ENCODE peak calls at places on chromosome 18, in eight cellular contexts. H is small intestine, D is tibial artery, N is brain microvascular endothelial cell, V is cardiac muscle cell, J is thoracic aorta, S is ovary, L is colonic mucosa. Y is an unnamed sample.
A peak's percentile ranks its signal among the peaks of the same experiment; 100 is the strongest.

GRCh38 chr18:26436176-26437031 is 111.9 kb downstream of the KCTD1 start:
- DNase-seq in N (peak; percentile 68), D (no peak), H (no peak), V (peak; percentile 80), J (no peak), L (no peak), S (no peak), Y (no peak)

GRCh38 chr18:9117980-9118841 is 15.7 kb downstream of the NDUFV2 start:
- DNase-seq in H (no peak), N (no peak), J (no peak), L (no peak), S (no peak), V (peak; percentile 54), D (no peak), Y (no peak)

GRCh38 chr18:48915621-48916425 is 34.9 kb downstream of the SMAD7 start:
- DNase-seq in H (no peak), N (no peak), L (no peak), V (no peak), J (no peak), S (peak; percentile 7), D (peak; percentile 58), Y (no peak)

GRCh38 chr18:63888473-63889190 is 1.1 kb downstream of the SERPINB2 start:
- DNase-seq in H (no peak), J (no peak), L (no peak), S (no peak), D (no peak), V (peak; percentile 16), N (no peak), Y (no peak)

GRCh38 chr18:37565985-37566478 is 434 bp upstream of the CELF4 start:
- DNase-seq in J (no peak), L (no peak), V (peak; percentile 73), S (peak; percentile 53), N (peak; percentile 5), D (no peak), H (no peak), Y (peak; percentile 54)

GRCh38 chr18:70195852-70196434 is 9.5 kb downstream of the RTTN start:
- DNase-seq in L (peak; percentile 25), D (no peak), V (peak; percentile 75), S (no peak), N (peak; percentile 51), J (no peak), H (peak; percentile 49), Y (no peak)

GRCh38 chr18:60189840-60190239 is 182.7 kb downstream of the MC4R start:
- DNase-seq in J (no peak), L (no peak), D (no peak), S (no peak), H (no peak), N (no peak), V (no peak), Y (no peak)

GRCh38 chr18:67583621-67584020 is 67.1 kb upstream of the DSEL start:
- DNase-seq in S (no peak), L (no peak), D (no peak), V (no peak), N (no peak), H (no peak), J (no peak), Y (no peak)

GRCh38 chr18:4236940-4237686 is 218.0 kb downstream of the DLGAP1 start:
- DNase-seq in J (no peak), H (no peak), V (no peak), S (no peak), N (no peak), L (no peak), D (no peak), Y (no peak)

GRCh38 chr18:23401400-23402347 is 51.4 kb upstream of the RIOK3 start:
- DNase-seq in H (peak; percentile 86), L (peak; percentile 51), J (no peak), V (peak; percentile 89), D (no peak), N (peak; percentile 56), S (peak; percentile 26), Y (no peak)

GRCh38 chr18:65458871-65459270 is 291.9 kb upstream of the CDH7 start:
- DNase-seq in S (no peak), H (no peak), J (no peak), L (no peak), D (no peak), N (no peak), V (no peak), Y (no peak)

GRCh38 chr18:41073372-41073954 is 881.6 kb upstream of the PIK3C3 start:
- DNase-seq in L (no peak), H (no peak), J (no peak), D (no peak), N (peak; percentile 47), S (no peak), V (peak; percentile 64), Y (no peak)

GRCh38 chr18:75581336-75582121 is 154.0 kb upstream of the SMIM21 start:
- DNase-seq in V (peak; percentile 29), H (no peak), N (no peak), S (no peak), D (no peak), J (no peak), L (no peak), Y (no peak)

GRCh38 chr18:50961974-50962373 is 5.9 kb upstream of the ELAC1 start:
- DNase-seq in L (no peak), D (no peak), N (no peak), H (no peak), V (no peak), S (no peak), J (no peak), Y (no peak)

GRCh38 chr18:31976242-31976641 is 33.3 kb upstream of the TRAPPC8 start:
- DNase-seq in L (no peak), H (no peak), S (no peak), D (no peak), V (no peak), N (no peak), J (no peak), Y (no peak)

GRCh38 chr18:31978616-31979015 is 35.7 kb upstream of the TRAPPC8 start:
- DNase-seq in J (no peak), H (no peak), V (no peak), N (no peak), L (no peak), S (no peak), D (no peak), Y (no peak)

GRCh38 chr18:31970617-31971016 is 27.7 kb upstream of the TRAPPC8 start:
- DNase-seq in D (no peak), V (no peak), J (no peak), H (no peak), N (no peak), L (no peak), S (no peak), Y (no peak)

GRCh38 chr18:31977270-31977872 is 34.4 kb upstream of the TRAPPC8 start:
- DNase-seq in H (peak; percentile 84), J (no peak), V (peak; percentile 66), N (peak; percentile 23), L (peak; percentile 33), D (no peak), S (no peak), Y (no peak)

DNA sequence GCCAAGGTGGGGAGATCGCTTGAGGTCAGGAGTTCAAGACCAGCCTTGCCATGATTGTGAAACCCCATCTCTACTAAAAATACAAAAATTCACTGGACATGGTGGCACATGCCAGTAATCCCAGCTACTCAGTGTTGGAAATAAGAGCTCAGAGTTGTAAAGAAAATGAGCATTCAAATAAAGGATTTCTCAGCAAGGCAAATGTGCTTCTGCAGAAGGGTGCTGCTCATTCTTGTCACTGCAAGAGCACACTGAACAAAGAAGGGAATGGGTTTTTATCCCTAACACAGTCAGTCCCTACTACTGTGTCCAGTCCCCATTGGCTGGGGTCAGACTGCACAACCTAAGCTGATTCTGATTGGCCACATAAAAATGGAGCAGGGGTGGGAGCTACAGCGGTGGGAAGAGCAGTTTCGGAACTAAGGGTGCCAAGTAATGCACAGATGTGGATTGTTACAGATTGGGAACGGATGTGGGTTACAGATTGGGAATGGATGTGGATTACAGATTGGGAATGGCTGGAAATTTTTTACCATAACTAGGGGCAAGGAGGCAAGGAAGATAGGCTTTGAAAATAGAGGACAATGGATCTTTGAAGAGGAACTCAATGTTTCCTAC is 31.1 kb upstream of the TRAPPC8 start:
- DNase-seq in V (no peak), H (no peak), J (no peak), S (no peak), D (no peak), N (no peak), L (no peak), Y (no peak)
- H3K27me3 ChIP-seq in V (no peaks in the 10 kb centered on the region), H (no peaks in the 10 kb centered on the region), J (no peaks in the 10 kb centered on the region), S (no peaks in the 10 kb centered on the region), D (no peaks in the 10 kb centered on the region), N (no peaks in the 10 kb centered on the region), L (no peaks in the 10 kb centered on the region), Y (no peaks in the 10 kb centered on the region)

DNA sequence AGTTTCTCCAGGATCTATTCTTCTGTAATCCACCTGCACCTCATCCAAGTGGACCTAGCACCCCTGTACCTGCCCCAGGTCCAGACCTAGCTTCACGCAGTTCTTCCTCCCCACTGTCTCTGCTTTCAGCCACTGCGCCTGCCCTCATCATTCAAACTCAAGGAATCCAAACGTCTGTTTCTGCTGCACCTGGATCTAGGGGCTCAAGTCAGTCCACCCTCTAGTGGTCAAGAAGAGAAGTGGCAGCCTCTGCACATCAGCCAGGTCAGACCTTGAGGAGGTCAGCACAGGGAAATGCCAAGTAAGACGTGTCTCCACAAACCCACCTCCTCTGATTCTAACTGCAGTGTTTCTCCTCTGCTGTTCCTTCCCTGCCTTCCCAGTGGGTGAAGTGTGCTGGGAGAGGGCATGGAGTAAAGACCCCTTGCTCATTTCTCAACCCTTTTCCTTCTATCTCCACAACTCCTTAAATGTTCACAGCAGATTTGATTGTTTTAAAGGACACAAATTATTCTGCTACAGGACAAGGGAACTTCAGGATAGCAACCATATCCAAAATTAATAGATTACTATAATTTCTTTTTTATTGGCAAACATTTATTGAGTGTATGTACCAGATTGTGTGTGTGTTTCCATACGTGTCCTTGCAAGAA is 8.7 kb upstream of the RNF152 start:
- DNase-seq in V (peak; percentile 72), D (peak; percentile 67), S (peak; percentile 28), J (no peak), L (peak; percentile 56), H (peak; percentile 75), N (no peak), Y (no peak)
- H3K27me3 ChIP-seq in V (no peaks in the 10 kb centered on the region), D (no peaks in the 10 kb centered on the region), S (no peaks in the 10 kb centered on the region), J (no peaks in the 10 kb centered on the region), L (no peaks in the 10 kb centered on the region), H (no peaks in the 10 kb centered on the region), N (no peaks in the 10 kb centered on the region), Y (no peaks in the 10 kb centered on the region)

DNA sequence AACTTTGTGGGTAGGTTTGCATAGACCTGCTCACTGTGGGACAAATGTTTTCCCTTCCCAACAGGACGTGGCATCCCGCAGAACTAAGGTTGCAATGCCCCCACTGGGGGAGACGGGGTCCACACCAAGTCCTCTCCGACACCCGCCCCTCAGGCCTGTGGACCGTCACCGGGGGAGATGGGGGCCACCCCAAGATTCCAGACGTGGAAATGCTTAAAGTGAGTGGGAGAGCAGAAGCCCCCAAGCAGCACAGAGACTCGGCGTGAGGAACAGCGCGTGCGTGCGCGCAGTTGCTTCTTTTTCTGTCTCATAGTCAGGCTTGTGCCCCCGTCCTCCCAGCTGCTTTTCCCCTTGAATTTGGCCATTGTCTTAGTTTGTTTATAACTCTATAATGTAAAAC is 826.3 kb upstream of the SALL3 start:
- DNase-seq in J (no peak), V (no peak), H (no peak), L (no peak), N (no peak), D (no peak), S (no peak), Y (no peak)
- H3K27me3 ChIP-seq in J (no peaks in the 10 kb centered on the region), V (no peaks in the 10 kb centered on the region), H (no peaks in the 10 kb centered on the region), L (no peaks in the 10 kb centered on the region), N (no peaks in the 10 kb centered on the region), D (no peaks in the 10 kb centered on the region), S (no peaks in the 10 kb centered on the region), Y (no peaks in the 10 kb centered on the region)

DNA sequence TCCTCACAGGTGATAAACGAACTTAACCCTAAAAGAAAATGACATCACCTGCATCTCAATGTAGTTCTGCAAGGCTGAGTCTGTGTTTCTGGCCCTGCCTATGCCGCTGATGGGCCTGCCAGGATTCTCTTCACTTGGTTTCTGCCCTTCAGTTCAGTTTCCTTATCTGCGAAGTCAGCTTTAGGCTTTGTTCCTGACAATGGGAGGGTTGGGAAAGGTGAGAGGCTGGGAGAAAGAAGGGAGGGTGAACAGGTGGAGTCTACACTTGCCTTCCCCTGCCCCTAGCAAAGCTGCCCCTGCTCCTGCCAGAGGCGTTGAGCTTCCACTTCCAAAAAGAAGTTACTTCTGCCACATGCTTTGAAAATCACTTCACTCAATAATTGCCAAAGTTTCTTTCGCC is 124.0 kb upstream of the APCDD1 start:
- DNase-seq in N (no peak), L (no peak), D (no peak), J (no peak), V (no peak), S (no peak), H (no peak), Y (no peak)
- H3K27me3 ChIP-seq in N (no peaks in the 10 kb centered on the region), L (no peaks in the 10 kb centered on the region), D (no peaks in the 10 kb centered on the region), J (no peaks in the 10 kb centered on the region), V (no peaks in the 10 kb centered on the region), S (no peaks in the 10 kb centered on the region), H (no peaks in the 10 kb centered on the region), Y (no peaks in the 10 kb centered on the region)